ENCODE peak calls at places on chromosomes 1 and 21, in eight cellular contexts. One of them, this sample, is unnamed.

GRCh38 chr1:14522331-14523241 is 75.9 kb upstream of the KAZN start:
- DNase-seq in left ventricle myocardium inferior: peak; percentile 33
- DNase-seq in retinal pigment epithelial cell: peak; percentile 72
- DNase-seq in NB4: peak; percentile 19
- DNase-seq in activated T-cell treated with anti-CD3 and anti-CD28 coated beads, Interleukin-2, amount 50 U/mL, for 72 hours: no peak
- DNase-seq in activated CD8-positive, alpha-beta memory T cell treated with anti-CD3 and anti-CD28 coated beads for 48 hours: no peak
- DNase-seq in activated effector memory CD4-positive, alpha-beta T cell treated with anti-CD3 and anti-CD28 coated beads, Interleukin-2, amount 50 U/mL, for 16 hours: no peak
- DNase-seq in naive thymus-derived CD4-positive, alpha-beta T cell: no peak
- DNase-seq in this sample: peak; percentile 59

GRCh38 chr1:13992489-13993285 is 292.7 kb downstream of the PRDM2 start:
- DNase-seq in naive thymus-derived CD4-positive, alpha-beta T cell: no peak
- DNase-seq in activated effector memory CD4-positive, alpha-beta T cell treated with anti-CD3 and anti-CD28 coated beads, Interleukin-2, amount 50 U/mL, for 16 hours: no peak
- DNase-seq in NB4: no peak
- DNase-seq in retinal pigment epithelial cell: peak; percentile 7
- DNase-seq in left ventricle myocardium inferior: no peak
- DNase-seq in activated T-cell treated with anti-CD3 and anti-CD28 coated beads, Interleukin-2, amount 50 U/mL, for 72 hours: no peak
- DNase-seq in activated CD8-positive, alpha-beta memory T cell treated with anti-CD3 and anti-CD28 coated beads for 48 hours: no peak
- DNase-seq in this sample: no peak

GRCh38 chr1:231814536-231814935 is 187.9 kb downstream of the DISC1 start:
- DNase-seq in retinal pigment epithelial cell: no peak
- DNase-seq in activated CD8-positive, alpha-beta memory T cell treated with anti-CD3 and anti-CD28 coated beads for 48 hours: no peak
- DNase-seq in activated T-cell treated with anti-CD3 and anti-CD28 coated beads, Interleukin-2, amount 50 U/mL, for 72 hours: no peak
- DNase-seq in naive thymus-derived CD4-positive, alpha-beta T cell: no peak
- DNase-seq in activated effector memory CD4-positive, alpha-beta T cell treated with anti-CD3 and anti-CD28 coated beads, Interleukin-2, amount 50 U/mL, for 16 hours: no peak
- DNase-seq in left ventricle myocardium inferior: no peak
- DNase-seq in NB4: no peak
- DNase-seq in this sample: no peak

GRCh38 chr1:66521736-66522365 is 12.1 kb upstream of the SGIP1 start:
- DNase-seq in NB4: peak; percentile 11
- DNase-seq in retinal pigment epithelial cell: peak; percentile 63
- DNase-seq in left ventricle myocardium inferior: no peak
- DNase-seq in activated T-cell treated with anti-CD3 and anti-CD28 coated beads, Interleukin-2, amount 50 U/mL, for 72 hours: no peak
- DNase-seq in naive thymus-derived CD4-positive, alpha-beta T cell: no peak
- DNase-seq in activated CD8-positive, alpha-beta memory T cell treated with anti-CD3 and anti-CD28 coated beads for 48 hours: no peak
- DNase-seq in activated effector memory CD4-positive, alpha-beta T cell treated with anti-CD3 and anti-CD28 coated beads, Interleukin-2, amount 50 U/mL, for 16 hours: no peak
- DNase-seq in this sample: peak; percentile 85

GRCh38 chr1:206581571-206581981 is 30.7 kb downstream of the EIF2D start:
- DNase-seq in activated T-cell treated with anti-CD3 and anti-CD28 coated beads, Interleukin-2, amount 50 U/mL, for 72 hours: peak; percentile 65
- DNase-seq in naive thymus-derived CD4-positive, alpha-beta T cell: peak; percentile 53
- DNase-seq in activated effector memory CD4-positive, alpha-beta T cell treated with anti-CD3 and anti-CD28 coated beads, Interleukin-2, amount 50 U/mL, for 16 hours: peak; percentile 90
- DNase-seq in left ventricle myocardium inferior: peak; percentile 27
- DNase-seq in NB4: no peak
- DNase-seq in activated CD8-positive, alpha-beta memory T cell treated with anti-CD3 and anti-CD28 coated beads for 48 hours: no peak
- DNase-seq in retinal pigment epithelial cell: no peak
- DNase-seq in this sample: no peak

GRCh38 chr1:84386716-84387479 is 11.4 kb upstream of the DNASE2B start:
- DNase-seq in activated effector memory CD4-positive, alpha-beta T cell treated with anti-CD3 and anti-CD28 coated beads, Interleukin-2, amount 50 U/mL, for 16 hours: no peak
- DNase-seq in left ventricle myocardium inferior: no peak
- DNase-seq in activated T-cell treated with anti-CD3 and anti-CD28 coated beads, Interleukin-2, amount 50 U/mL, for 72 hours: no peak
- DNase-seq in activated CD8-positive, alpha-beta memory T cell treated with anti-CD3 and anti-CD28 coated beads for 48 hours: no peak
- DNase-seq in retinal pigment epithelial cell: no peak
- DNase-seq in naive thymus-derived CD4-positive, alpha-beta T cell: no peak
- DNase-seq in NB4: no peak
- DNase-seq in this sample: no peak

GRCh38 chr1:21869620-21870121 is 57.6 kb downstream of the LDLRAD2 start:
- DNase-seq in naive thymus-derived CD4-positive, alpha-beta T cell: no peak
- DNase-seq in NB4: no peak
- DNase-seq in retinal pigment epithelial cell: peak; percentile 62
- DNase-seq in activated T-cell treated with anti-CD3 and anti-CD28 coated beads, Interleukin-2, amount 50 U/mL, for 72 hours: no peak
- DNase-seq in activated effector memory CD4-positive, alpha-beta T cell treated with anti-CD3 and anti-CD28 coated beads, Interleukin-2, amount 50 U/mL, for 16 hours: no peak
- DNase-seq in left ventricle myocardium inferior: peak; percentile 79
- DNase-seq in activated CD8-positive, alpha-beta memory T cell treated with anti-CD3 and anti-CD28 coated beads for 48 hours: no peak
- DNase-seq in this sample: peak; percentile 92

GRCh38 chr1:10867914-10868598 is 71.6 kb upstream of the CASZ1 start:
- DNase-seq in left ventricle myocardium inferior: no peak
- DNase-seq in NB4: peak; percentile 33
- DNase-seq in activated T-cell treated with anti-CD3 and anti-CD28 coated beads, Interleukin-2, amount 50 U/mL, for 72 hours: no peak
- DNase-seq in activated CD8-positive, alpha-beta memory T cell treated with anti-CD3 and anti-CD28 coated beads for 48 hours: no peak
- DNase-seq in naive thymus-derived CD4-positive, alpha-beta T cell: no peak
- DNase-seq in retinal pigment epithelial cell: no peak
- DNase-seq in activated effector memory CD4-positive, alpha-beta T cell treated with anti-CD3 and anti-CD28 coated beads, Interleukin-2, amount 50 U/mL, for 16 hours: no peak
- DNase-seq in this sample: no peak

GRCh38 chr1:101971309-101971708 is 25.4 kb downstream of the OLFM3 start:
- DNase-seq in activated effector memory CD4-positive, alpha-beta T cell treated with anti-CD3 and anti-CD28 coated beads, Interleukin-2, amount 50 U/mL, for 16 hours: no peak
- DNase-seq in activated CD8-positive, alpha-beta memory T cell treated with anti-CD3 and anti-CD28 coated beads for 48 hours: no peak
- DNase-seq in activated T-cell treated with anti-CD3 and anti-CD28 coated beads, Interleukin-2, amount 50 U/mL, for 72 hours: no peak
- DNase-seq in left ventricle myocardium inferior: no peak
- DNase-seq in NB4: peak; percentile 1
- DNase-seq in naive thymus-derived CD4-positive, alpha-beta T cell: no peak
- DNase-seq in retinal pigment epithelial cell: no peak
- DNase-seq in this sample: peak; percentile 27

GRCh38 chr1:112803906-112804762 is 89.0 kb upstream of the PPM1J start:
- DNase-seq in activated effector memory CD4-positive, alpha-beta T cell treated with anti-CD3 and anti-CD28 coated beads, Interleukin-2, amount 50 U/mL, for 16 hours: peak; percentile 73
- DNase-seq in activated CD8-positive, alpha-beta memory T cell treated with anti-CD3 and anti-CD28 coated beads for 48 hours: peak; percentile 5
- DNase-seq in left ventricle myocardium inferior: peak; percentile 52
- DNase-seq in retinal pigment epithelial cell: peak; percentile 38
- DNase-seq in activated T-cell treated with anti-CD3 and anti-CD28 coated beads, Interleukin-2, amount 50 U/mL, for 72 hours: peak; percentile 64
- DNase-seq in NB4: peak; percentile 71
- DNase-seq in naive thymus-derived CD4-positive, alpha-beta T cell: peak; percentile 5
- DNase-seq in this sample: peak; percentile 81

GRCh38 chr1:66505671-66506392 is 28.1 kb upstream of the SGIP1 start:
- DNase-seq in NB4: no peak
- DNase-seq in activated effector memory CD4-positive, alpha-beta T cell treated with anti-CD3 and anti-CD28 coated beads, Interleukin-2, amount 50 U/mL, for 16 hours: no peak
- DNase-seq in activated T-cell treated with anti-CD3 and anti-CD28 coated beads, Interleukin-2, amount 50 U/mL, for 72 hours: no peak
- DNase-seq in naive thymus-derived CD4-positive, alpha-beta T cell: no peak
- DNase-seq in activated CD8-positive, alpha-beta memory T cell treated with anti-CD3 and anti-CD28 coated beads for 48 hours: no peak
- DNase-seq in retinal pigment epithelial cell: peak; percentile 78
- DNase-seq in left ventricle myocardium inferior: no peak
- DNase-seq in this sample: peak; percentile 56

GRCh38 chr1:101025283-101025679 is 303 bp downstream of the DPH5 start:
- DNase-seq in activated T-cell treated with anti-CD3 and anti-CD28 coated beads, Interleukin-2, amount 50 U/mL, for 72 hours: peak; percentile 12
- DNase-seq in activated CD8-positive, alpha-beta memory T cell treated with anti-CD3 and anti-CD28 coated beads for 48 hours: no peak
- DNase-seq in retinal pigment epithelial cell: no peak
- DNase-seq in naive thymus-derived CD4-positive, alpha-beta T cell: no peak
- DNase-seq in activated effector memory CD4-positive, alpha-beta T cell treated with anti-CD3 and anti-CD28 coated beads, Interleukin-2, amount 50 U/mL, for 16 hours: peak; percentile 66
- DNase-seq in NB4: peak; percentile 31
- DNase-seq in left ventricle myocardium inferior: no peak
- DNase-seq in this sample: no peak

GRCh38 chr1:209862598-209863498 is 35.1 kb downstream of the UTP25 start:
- DNase-seq in left ventricle myocardium inferior: no peak
- DNase-seq in naive thymus-derived CD4-positive, alpha-beta T cell: no peak
- DNase-seq in activated CD8-positive, alpha-beta memory T cell treated with anti-CD3 and anti-CD28 coated beads for 48 hours: no peak
- DNase-seq in activated T-cell treated with anti-CD3 and anti-CD28 coated beads, Interleukin-2, amount 50 U/mL, for 72 hours: no peak
- DNase-seq in retinal pigment epithelial cell: no peak
- DNase-seq in NB4: no peak
- DNase-seq in activated effector memory CD4-positive, alpha-beta T cell treated with anti-CD3 and anti-CD28 coated beads, Interleukin-2, amount 50 U/mL, for 16 hours: no peak
- DNase-seq in this sample: no peak

GRCh38 chr1:5575396-5576110 is 416.7 kb downstream of the NPHP4 start:
- DNase-seq in activated effector memory CD4-positive, alpha-beta T cell treated with anti-CD3 and anti-CD28 coated beads, Interleukin-2, amount 50 U/mL, for 16 hours: no peak
- DNase-seq in naive thymus-derived CD4-positive, alpha-beta T cell: no peak
- DNase-seq in activated CD8-positive, alpha-beta memory T cell treated with anti-CD3 and anti-CD28 coated beads for 48 hours: no peak
- DNase-seq in retinal pigment epithelial cell: no peak
- DNase-seq in NB4: no peak
- DNase-seq in activated T-cell treated with anti-CD3 and anti-CD28 coated beads, Interleukin-2, amount 50 U/mL, for 72 hours: no peak
- DNase-seq in left ventricle myocardium inferior: no peak
- DNase-seq in this sample: no peak

GRCh38 chr1:72000809-72001208 is 281.5 kb downstream of the NEGR1 start:
- DNase-seq in activated CD8-positive, alpha-beta memory T cell treated with anti-CD3 and anti-CD28 coated beads for 48 hours: no peak
- DNase-seq in NB4: no peak
- DNase-seq in left ventricle myocardium inferior: no peak
- DNase-seq in activated effector memory CD4-positive, alpha-beta T cell treated with anti-CD3 and anti-CD28 coated beads, Interleukin-2, amount 50 U/mL, for 16 hours: no peak
- DNase-seq in retinal pigment epithelial cell: no peak
- DNase-seq in naive thymus-derived CD4-positive, alpha-beta T cell: no peak
- DNase-seq in activated T-cell treated with anti-CD3 and anti-CD28 coated beads, Interleukin-2, amount 50 U/mL, for 72 hours: no peak
- DNase-seq in this sample: no peak

GRCh38 chr1:91672601-91673161 is 172.0 kb downstream of the CDC7 start:
- DNase-seq in NB4: no peak
- DNase-seq in activated T-cell treated with anti-CD3 and anti-CD28 coated beads, Interleukin-2, amount 50 U/mL, for 72 hours: peak; percentile 35
- DNase-seq in naive thymus-derived CD4-positive, alpha-beta T cell: no peak
- DNase-seq in retinal pigment epithelial cell: no peak
- DNase-seq in activated CD8-positive, alpha-beta memory T cell treated with anti-CD3 and anti-CD28 coated beads for 48 hours: no peak
- DNase-seq in activated effector memory CD4-positive, alpha-beta T cell treated with anti-CD3 and anti-CD28 coated beads, Interleukin-2, amount 50 U/mL, for 16 hours: no peak
- DNase-seq in left ventricle myocardium inferior: no peak
- DNase-seq in this sample: no peak

GRCh38 chr1:91751281-91751680 is 134.7 kb downstream of the TGFBR3 start:
- DNase-seq in retinal pigment epithelial cell: no peak
- DNase-seq in activated CD8-positive, alpha-beta memory T cell treated with anti-CD3 and anti-CD28 coated beads for 48 hours: no peak
- DNase-seq in activated T-cell treated with anti-CD3 and anti-CD28 coated beads, Interleukin-2, amount 50 U/mL, for 72 hours: no peak
- DNase-seq in naive thymus-derived CD4-positive, alpha-beta T cell: no peak
- DNase-seq in activated effector memory CD4-positive, alpha-beta T cell treated with anti-CD3 and anti-CD28 coated beads, Interleukin-2, amount 50 U/mL, for 16 hours: no peak
- DNase-seq in left ventricle myocardium inferior: peak; percentile 38
- DNase-seq in NB4: no peak
- DNase-seq in this sample: peak; percentile 89

GRCh38 chr1:42334240-42335049 is 590 bp downstream of the FOXJ3 start:
- DNase-seq in activated T-cell treated with anti-CD3 and anti-CD28 coated beads, Interleukin-2, amount 50 U/mL, for 72 hours: peak; percentile 11
- DNase-seq in activated effector memory CD4-positive, alpha-beta T cell treated with anti-CD3 and anti-CD28 coated beads, Interleukin-2, amount 50 U/mL, for 16 hours: peak; percentile 73
- DNase-seq in left ventricle myocardium inferior: peak; percentile 53
- DNase-seq in retinal pigment epithelial cell: no peak
- DNase-seq in NB4: peak; percentile 75
- DNase-seq in naive thymus-derived CD4-positive, alpha-beta T cell: no peak
- DNase-seq in activated CD8-positive, alpha-beta memory T cell treated with anti-CD3 and anti-CD28 coated beads for 48 hours: peak; percentile 19
- DNase-seq in this sample: peak; percentile 69

GRCh38 chr1:45305231-45305630 is 21.5 kb upstream of the HPDL start:
- DNase-seq in NB4: no peak
- DNase-seq in activated CD8-positive, alpha-beta memory T cell treated with anti-CD3 and anti-CD28 coated beads for 48 hours: no peak
- DNase-seq in activated T-cell treated with anti-CD3 and anti-CD28 coated beads, Interleukin-2, amount 50 U/mL, for 72 hours: no peak
- DNase-seq in left ventricle myocardium inferior: no peak
- DNase-seq in activated effector memory CD4-positive, alpha-beta T cell treated with anti-CD3 and anti-CD28 coated beads, Interleukin-2, amount 50 U/mL, for 16 hours: no peak
- DNase-seq in naive thymus-derived CD4-positive, alpha-beta T cell: no peak
- DNase-seq in retinal pigment epithelial cell: no peak
- DNase-seq in this sample: no peak

GRCh38 chr1:175207971-175208370 is 15.4 kb upstream of the KIAA0040 start:
- DNase-seq in activated CD8-positive, alpha-beta memory T cell treated with anti-CD3 and anti-CD28 coated beads for 48 hours: no peak
- DNase-seq in left ventricle myocardium inferior: no peak
- DNase-seq in activated effector memory CD4-positive, alpha-beta T cell treated with anti-CD3 and anti-CD28 coated beads, Interleukin-2, amount 50 U/mL, for 16 hours: no peak
- DNase-seq in NB4: no peak
- DNase-seq in naive thymus-derived CD4-positive, alpha-beta T cell: no peak
- DNase-seq in retinal pigment epithelial cell: no peak
- DNase-seq in activated T-cell treated with anti-CD3 and anti-CD28 coated beads, Interleukin-2, amount 50 U/mL, for 72 hours: no peak
- DNase-seq in this sample: no peak

GRCh38 chr1:54054438-54054749 is 986 bp downstream of the TCEANC2 start:
- DNase-seq in activated effector memory CD4-positive, alpha-beta T cell treated with anti-CD3 and anti-CD28 coated beads, Interleukin-2, amount 50 U/mL, for 16 hours: no peak
- DNase-seq in left ventricle myocardium inferior: no peak
- DNase-seq in retinal pigment epithelial cell: no peak
- DNase-seq in NB4: peak; percentile 25
- DNase-seq in activated CD8-positive, alpha-beta memory T cell treated with anti-CD3 and anti-CD28 coated beads for 48 hours: no peak
- DNase-seq in activated T-cell treated with anti-CD3 and anti-CD28 coated beads, Interleukin-2, amount 50 U/mL, for 72 hours: peak; percentile 3
- DNase-seq in naive thymus-derived CD4-positive, alpha-beta T cell: no peak
- DNase-seq in this sample: no peak

GRCh38 chr1:147515046-147515869 is 26.0 kb upstream of the BCL9 start:
- DNase-seq in activated CD8-positive, alpha-beta memory T cell treated with anti-CD3 and anti-CD28 coated beads for 48 hours: no peak
- DNase-seq in naive thymus-derived CD4-positive, alpha-beta T cell: peak; percentile 22
- DNase-seq in retinal pigment epithelial cell: peak; percentile 73
- DNase-seq in NB4: peak; percentile 41
- DNase-seq in left ventricle myocardium inferior: no peak
- DNase-seq in activated T-cell treated with anti-CD3 and anti-CD28 coated beads, Interleukin-2, amount 50 U/mL, for 72 hours: no peak
- DNase-seq in activated effector memory CD4-positive, alpha-beta T cell treated with anti-CD3 and anti-CD28 coated beads, Interleukin-2, amount 50 U/mL, for 16 hours: no peak
- DNase-seq in this sample: peak; percentile 85

GRCh38 chr21:16037386-16037785 is 307.6 kb downstream of the USP25 start:
- DNase-seq in activated effector memory CD4-positive, alpha-beta T cell treated with anti-CD3 and anti-CD28 coated beads, Interleukin-2, amount 50 U/mL, for 16 hours: no peak
- DNase-seq in NB4: no peak
- DNase-seq in activated T-cell treated with anti-CD3 and anti-CD28 coated beads, Interleukin-2, amount 50 U/mL, for 72 hours: no peak
- DNase-seq in retinal pigment epithelial cell: peak; percentile 12
- DNase-seq in activated CD8-positive, alpha-beta memory T cell treated with anti-CD3 and anti-CD28 coated beads for 48 hours: no peak
- DNase-seq in left ventricle myocardium inferior: no peak
- DNase-seq in naive thymus-derived CD4-positive, alpha-beta T cell: no peak
- DNase-seq in this sample: no peak

This sample was measured in adipocyte.